ENCODE peak calls at places on chromosomes 7 and 10, in seven cellular contexts. E is LoVo, S is NCI-H1105, Q is pulmonary artery endothelial cell, N is Caco-2, B is M059J, W is foreskin melanocyte. J is an unnamed sample.

GRCh38 chr10:102280397-102281015 is 35.2 kb downstream of the GBF1 start:
- DNase-seq in E (no peak), S (no peak), Q (peak; percentile 29), N (no peak), B (no peak), W (peak; percentile 49), J (no peak)

GRCh38 chr10:5964736-5965135 is 12.6 kb downstream of the IL15RA start:
- DNase-seq in E (no peak), S (no peak), Q (no peak), N (no peak), B (no peak), W (no peak), J (no peak)

GRCh38 chr10:111999915-112000302 is 183.7 kb downstream of the GPAM start:
- DNase-seq in E (no peak), S (no peak), Q (no peak), N (no peak), B (no peak), W (no peak), J (no peak)

GRCh38 chr10:82742478-82742877 is 867.5 kb downstream of the NRG3 start:
- DNase-seq in E (no peak), S (no peak), Q (no peak), N (no peak), B (peak; percentile 65), W (peak; percentile 69), J (no peak)

GRCh38 chr7:142808802-142809583 is 38.2 kb downstream of the PRSS2 start:
- DNase-seq in E (no peak), S (no peak), Q (no peak), N (no peak), B (peak; percentile 88), W (no peak), J (no peak)

GRCh38 chr10:132575320-132576201 is 38.0 kb downstream of the INPP5A start:
- DNase-seq in E (peak; percentile 16), S (no peak), Q (no peak), N (peak; percentile 58), B (peak; percentile 96), W (no peak), J (peak; percentile 68)

GRCh38 chr7:12402365-12402725 is 1.3 kb downstream of the VWDE start:
- DNase-seq in E (no peak), S (no peak), Q (no peak), N (no peak), B (no peak), W (no peak), J (no peak)

GRCh38 chr10:132564690-132565089 is 27.1 kb downstream of the INPP5A start:
- DNase-seq in E (no peak), S (no peak), Q (no peak), N (no peak), B (no peak), W (no peak), J (peak; percentile 71)

GRCh38 chr10:13016413-13016812 is 14.9 kb upstream of the CCDC3 start:
- DNase-seq in E (no peak), S (no peak), Q (peak; percentile 10), N (peak; percentile 20), B (no peak), W (no peak), J (no peak)

GRCh38 chr7:142806957-142807356 is 36.2 kb downstream of the PRSS2 start:
- DNase-seq in E (no peak), S (no peak), Q (no peak), N (no peak), B (no peak), W (no peak), J (no peak)

GRCh38 chr10:454860-455259 is 234.6 kb downstream of the DIP2C start:
- DNase-seq in E (peak; percentile 39), S (no peak), Q (peak; percentile 11), N (peak; percentile 59), B (peak; percentile 91), W (peak; percentile 51), J (no peak)

GRCh38 chr7:38070718-38071117 is 107.3 kb upstream of the STARD3NL start:
- DNase-seq in E (peak; percentile 36), S (peak; percentile 2), Q (no peak), N (peak; percentile 15), B (peak; percentile 35), W (peak; percentile 89), J (no peak)

GRCh38 chr7:158432369-158433270 is 155.0 kb downstream of the PTPRN2 start:
- DNase-seq in E (peak; percentile 70), S (peak; percentile 92), Q (no peak), N (peak; percentile 92), B (peak; percentile 16), W (no peak), J (peak; percentile 48)

GRCh38 chr7:80895056-80895455 is 23.8 kb downstream of the SEMA3C start:
- DNase-seq in E (no peak), S (no peak), Q (no peak), N (no peak), B (peak; percentile 57), W (no peak), J (no peak)

GRCh38 chr7:132073920-132074589 is 502.2 kb downstream of the PLXNA4 start:
- DNase-seq in E (no peak), S (no peak), Q (no peak), N (no peak), B (no peak), W (no peak), J (no peak)

GRCh38 chr10:131316321-131317075 is 5.0 kb upstream of the TCERG1L start:
- DNase-seq in E (no peak), S (no peak), Q (no peak), N (no peak), B (no peak), W (no peak), J (peak; percentile 76)

GRCh38 chr10:122733450-122733849 is 33.8 kb upstream of the C10orf120 start:
- DNase-seq in E (no peak), S (no peak), Q (no peak), N (no peak), B (no peak), W (no peak), J (no peak)

GRCh38 chr7:112416127-112416526 is 34.1 kb upstream of the IFRD1 start:
- DNase-seq in E (no peak), S (no peak), Q (peak; percentile 26), N (no peak), B (peak; percentile 50), W (no peak), J (no peak)

GRCh38 chr10:11012880-11013279 is 4.8 kb upstream of the CELF2 start:
- DNase-seq in E (no peak), S (no peak), Q (no peak), N (no peak), B (no peak), W (no peak), J (no peak)

GRCh38 chr7:70215491-70215890 is 617.2 kb downstream of the AUTS2 start:
- DNase-seq in E (no peak), S (no peak), Q (no peak), N (no peak), B (peak; percentile 51), W (no peak), J (no peak)

J was measured in chondrocyte.